ENCODE peak calls at places on chromosomes 4 and X, in seven cellular contexts. L, Q, C, E, P, A and G are unnamed samples.

GRCh38 chr4:106687026-106687425 is 318.4 kb upstream of the GIMD1 start:
- DNase-seq in Q (no peak), E (no peak), C (no peak), L (no peak), A (no peak), P (no peak), G (no peak)

GRCh38 chrX:118679290-118679689 is 48.1 kb upstream of the IL13RA1 start:
- DNase-seq in C (no peak), L (no peak), Q (no peak), E (no peak), A (no peak), P (no peak), G (no peak)

GRCh38 chr4:7190668-7191545 is 1.4 kb upstream of the SORCS2 start:
- DNase-seq in C (no peak), Q (no peak), A (peak), E (no peak), P (no peak), L (peak), G (no peak)

GRCh38 chrX:105820247-105820646 is 2.1 kb upstream of the NRK start:
- DNase-seq in L (no peak), E (no peak), A (no peak), P (no peak), Q (no peak), C (no peak), G (no peak)

GRCh38 chr4:24598025-24598424 is 13.7 kb upstream of the DHX15 start:
- DNase-seq in C (no peak), Q (no peak), P (no peak), L (peak), E (no peak), A (no peak), G (no peak)

GRCh38 chr4:40330536-40330935 is 4.6 kb upstream of the CHRNA9 start:
- DNase-seq in C (no peak), P (no peak), A (no peak), Q (no peak), L (no peak), E (no peak), G (no peak)

GRCh38 chrX:129965166-129965565 is 17.3 kb upstream of the BCORL1 start:
- DNase-seq in E (no peak), A (no peak), L (no peak), P (no peak), Q (no peak), C (no peak), G (no peak)

GRCh38 chr4:15778742-15779231 is 659 bp downstream of the CD38 start:
- DNase-seq in E (peak), C (peak), P (peak), Q (peak), L (peak), A (no peak), G (no peak)

GRCh38 chr4:73676881-73677323 is 56.7 kb upstream of the RASSF6 start:
- DNase-seq in E (no peak), P (no peak), L (no peak), C (peak), Q (no peak), A (no peak), G (no peak)